ENCODE peak calls at places on chromosome 13, in seven cellular contexts. F is GM23338, V is astrocyte, E is GM23248, Q is endothelial cell of umbilical vein, C is hepatocyte, K is fibroblast of lung. I is an unnamed sample. For H3K4me1, the result is how much of the 10 kb centered on the place peaks cover.

GRCh38 chr13:100738176-100738855 is 63.7 kb upstream of the TMTC4 start:
- DNase-seq in F (no peak), V (no peak), E (no peak), Q (no peak), C (no peak), K (no peak), I (no peak)

GRCh38 chr13:28622286-28622685 is 36.6 kb upstream of the POMP start:
- DNase-seq in F (no peak), V (no peak), E (no peak), Q (no peak), C (no peak), K (no peak), I (no peak)

GRCh38 chr13:60370343-60370742 is 26.7 kb upstream of the TDRD3 start:
- DNase-seq in F (no peak), V (no peak), E (no peak), Q (no peak), C (no peak), K (no peak), I (no peak)

GRCh38 chr13:36297600-36298338 is at the start of gene CCDC169:
- DNase-seq in F (peak), V (peak), E (peak), Q (peak), C (peak), K (peak), I (peak)

GRCh38 chr13:113022391-113023216 is 53.6 kb downstream of the MCF2L start:
- DNase-seq in F (peak), V (no peak), E (no peak), Q (peak), C (peak), K (no peak), I (no peak)

GRCh38 chr13:33782631-33783030 is 35.3 kb upstream of the RFC3 start:
- DNase-seq in F (no peak), V (no peak), E (no peak), Q (no peak), C (no peak), K (no peak), I (no peak)

GRCh38 chr13:105806335-105806920 is 729.0 kb downstream of the EFNB2 start:
- DNase-seq in F (no peak), V (peak), E (no peak), Q (no peak), C (no peak), K (peak), I (no peak)

GRCh38 chr13:20704459-20705069 is 1.1 kb downstream of the IL17D start:
- DNase-seq in F (no peak), V (no peak), E (no peak), Q (no peak), C (no peak), K (no peak), I (no peak)

GRCh38 chr13:113342820-113343691 is 20.9 kb downstream of the GRTP1 start:
- DNase-seq in F (no peak), V (no peak), E (no peak), Q (no peak), C (no peak), K (no peak), I (no peak)

GRCh38 chr13:75359266-75359665 is 122.7 kb downstream of the TBC1D4 start:
- DNase-seq in F (peak), V (peak), E (peak), Q (no peak), C (no peak), K (peak), I (no peak)

GRCh38 chr13:89733686-89734085 is 1613.8 kb upstream of the MIR17HG start:
- DNase-seq in F (no peak), V (no peak), E (no peak), Q (no peak), C (no peak), K (no peak), I (no peak)

GRCh38 chr13:53562419-53562818 is 533.8 kb downstream of the OLFM4 start:
- DNase-seq in F (no peak), V (no peak), E (no peak), Q (no peak), C (no peak), K (no peak), I (no peak)
- TF ChIP-seq EZH2 in F (no peak), V (no peak), E (no peak), Q (no peak), C (no peak), K (no peak), I (no peak)

DNA sequence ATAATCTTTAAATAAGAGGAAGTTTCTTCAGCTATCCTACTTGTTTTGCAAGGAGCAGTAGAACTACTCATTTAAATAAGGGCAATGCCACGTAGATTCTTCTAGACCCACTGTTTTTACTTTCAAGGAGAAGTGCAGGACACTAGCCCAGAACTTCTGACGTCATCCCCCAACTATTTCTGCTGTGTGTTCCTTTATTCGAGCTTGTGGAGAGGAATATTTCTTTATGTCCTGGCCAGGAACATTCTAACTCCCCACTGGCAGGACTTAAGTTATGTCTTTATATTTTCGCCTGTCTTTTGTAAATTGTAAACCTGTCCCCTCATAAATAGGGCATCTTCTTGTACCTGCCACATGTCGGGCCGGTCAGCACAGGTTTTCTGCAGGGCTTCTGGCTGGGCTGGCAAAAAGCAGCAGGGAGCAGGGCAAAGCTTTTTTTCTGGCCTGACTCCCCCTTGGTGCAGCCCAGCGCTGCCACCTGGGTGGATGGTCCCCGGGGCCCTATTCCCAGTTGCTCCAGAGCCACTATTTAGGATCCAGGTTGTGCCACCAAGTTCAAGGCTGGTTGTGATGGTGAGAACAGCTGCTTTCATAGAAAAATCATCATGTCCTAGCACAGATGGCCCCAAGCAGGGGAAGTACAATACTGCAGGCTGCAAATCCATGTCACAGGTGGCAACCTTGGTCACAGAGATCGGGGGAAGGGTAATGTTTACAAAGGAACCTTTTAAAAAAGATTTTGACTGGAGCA is 1.8 kb downstream of the MBNL2 start:
- DNase-seq in F (peak), V (peak), E (peak), Q (peak), C (peak), K (peak), I (peak)
- H3K4me1 ChIP-seq in F (under half), V (under half), E (under half), Q (under half), C (under half), K (under half), I (under half)

DNA sequence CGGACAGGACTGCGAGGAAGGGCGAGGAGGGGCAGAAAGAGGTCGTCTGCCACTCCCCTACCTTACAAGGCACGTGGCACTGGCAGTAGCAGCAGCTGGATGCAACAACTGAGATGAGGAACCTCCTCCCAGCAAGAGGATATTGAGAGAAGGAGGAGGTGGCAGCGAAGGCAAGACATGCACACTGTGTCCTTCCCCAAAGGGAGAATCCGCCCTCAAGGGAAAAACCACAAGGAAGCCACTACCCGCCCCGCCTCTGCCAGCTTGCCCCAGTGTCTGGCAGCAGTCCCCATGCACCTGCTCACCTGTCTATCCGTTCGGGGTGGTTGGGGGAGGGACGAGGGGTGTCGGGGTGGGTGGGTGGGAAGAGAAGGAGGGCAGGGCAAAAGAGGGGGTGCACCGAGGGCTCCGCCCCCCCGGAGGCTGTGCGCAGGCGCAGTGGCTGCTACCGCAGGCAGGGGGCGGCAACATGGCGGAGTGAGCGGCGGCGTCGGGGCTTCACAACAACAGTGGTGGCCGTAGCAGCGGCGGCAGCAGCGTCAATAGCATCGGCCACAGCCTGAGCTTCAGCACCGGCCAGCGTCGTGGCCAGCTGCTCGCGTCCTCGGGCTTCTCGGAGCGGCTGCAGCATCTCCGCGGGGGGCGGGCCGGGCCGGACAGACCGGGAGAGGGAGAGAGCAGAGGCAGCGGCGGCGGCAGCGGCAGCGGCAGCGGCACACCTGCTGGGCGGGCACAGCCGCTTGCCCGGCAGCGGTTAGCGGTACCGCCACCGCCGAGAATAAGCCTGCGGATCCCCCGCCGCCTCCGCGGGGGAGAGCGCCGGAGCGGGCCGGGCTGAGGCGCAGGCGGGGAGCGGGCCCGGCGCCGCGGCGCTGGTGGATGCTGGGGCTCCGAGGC is at the start of gene NBEA:
- DNase-seq in F (peak), V (peak), E (peak), Q (peak), C (peak), K (peak), I (peak)
- TF ChIP-seq EZH2 in F (no peak), V (no peak), E (no peak), Q (no peak), C (no peak), K (no peak), I (no peak)

DNA sequence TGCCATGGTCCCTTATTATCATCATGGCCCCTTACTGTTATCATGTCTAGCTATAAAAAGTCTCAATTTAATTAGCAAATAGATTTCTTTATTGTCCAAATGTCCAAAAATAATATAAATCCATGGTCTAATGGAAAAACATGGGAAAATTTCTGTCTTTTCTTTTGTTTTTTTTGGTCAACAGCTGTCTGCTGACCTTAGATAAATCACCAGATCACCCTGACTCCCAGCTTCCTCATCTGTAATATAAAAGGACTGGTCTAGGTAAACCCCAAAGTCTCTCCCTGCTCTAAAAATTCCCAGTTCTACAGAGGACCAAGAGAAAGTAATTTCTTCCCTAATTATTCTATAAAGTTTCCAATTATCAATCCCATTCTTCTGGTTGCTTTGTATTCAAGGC is 30.7 kb upstream of the RCBTB2 start:
- DNase-seq in F (no peak), V (no peak), E (no peak), Q (peak), C (no peak), K (no peak), I (no peak)
- H3K4me1 ChIP-seq in F (under half), V (under half), E (under half), Q (under half), C (under half), K (under half), I (under half)

DNA sequence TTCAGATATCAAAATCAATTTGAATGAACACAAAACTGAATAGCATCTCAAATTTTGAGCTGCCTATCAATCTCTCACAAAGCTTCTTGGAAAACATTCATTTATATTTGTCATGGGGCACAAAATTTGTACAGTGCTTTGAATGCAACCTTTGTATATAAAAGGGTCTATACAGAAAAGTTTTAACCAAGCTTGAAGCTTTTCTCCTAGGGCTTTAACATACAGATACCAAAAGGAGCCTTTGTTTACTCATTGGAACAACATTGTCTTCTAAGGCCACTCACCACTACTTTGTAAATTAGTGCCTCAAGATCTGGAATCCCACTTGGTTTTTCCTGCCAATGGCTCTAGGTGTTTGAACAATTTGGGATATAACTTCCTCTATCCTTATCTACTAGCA is 21.2 kb downstream of the LNX2 start:
- DNase-seq in F (no peak), V (no peak), E (no peak), Q (no peak), C (no peak), K (no peak), I (no peak)
- TF ChIP-seq EZH2 in F (no peak), V (no peak), E (no peak), Q (no peak), C (no peak), K (no peak), I (no peak)

GRCh38 chr13:39369161-39369890 is 233.7 kb downstream of the LHFPL6 start:
- DNase-seq in F (no peak), V (no peak), E (no peak), Q (no peak), C (no peak), K (no peak), I (no peak)
- H3K4me1 ChIP-seq in F (under half), V (under half), E (under half), Q (under half), C (under half), K (under half), I (under half)

GRCh38 chr13:24745861-24746617 is 17.9 kb upstream of the RNF17 start:
- DNase-seq in F (peak), V (no peak), E (peak), Q (no peak), C (no peak), K (no peak), I (no peak)
- TF ChIP-seq EZH2 in F (no peak), V (peak), E (peak), Q (peak), C (peak), K (no peak), I (no peak)

GRCh38 chr13:99316224-99316623 is 9.0 kb upstream of the GPR183 start:
- DNase-seq in F (no peak), V (no peak), E (no peak), Q (no peak), C (no peak), K (no peak), I (no peak)

GRCh38 chr13:99316657-99317244 is 9.6 kb upstream of the GPR183 start:
- DNase-seq in F (no peak), V (peak), E (no peak), Q (no peak), C (no peak), K (no peak), I (no peak)

GRCh38 chr13:99314640-99315176 is 7.5 kb upstream of the GPR183 start:
- DNase-seq in F (no peak), V (peak), E (peak), Q (peak), C (no peak), K (no peak), I (no peak)

GRCh38 chr13:99313941-99314340 is 6.7 kb upstream of the GPR183 start:
- DNase-seq in F (no peak), V (no peak), E (no peak), Q (no peak), C (no peak), K (no peak), I (no peak)

GRCh38 chr13:99315186-99315585 is 8.0 kb upstream of the GPR183 start:
- DNase-seq in F (no peak), V (no peak), E (peak), Q (no peak), C (no peak), K (no peak), I (no peak)
- H3K4me1 ChIP-seq in F (under half), V (under half), E (under half), Q (under half), C (under half), K (under half), I (under half)